ENCODE peak calls at places on chromosomes 16 and 17, in nine cellular contexts. V, I, E, A, G, Y, X, N and W are unnamed samples.

GRCh38 chr16:83781-84615 is 6.0 kb downstream of the MPG start:
- DNase-seq in I (no peak), X (peak; percentile 77), A (no peak), Y (no peak), N (no peak), V (no peak), E (no peak), G (no peak), W (no peak)

GRCh38 chr17:6018788-6019187 is 51.4 kb upstream of the WSCD1 start:
- DNase-seq in G (no peak), X (no peak), A (no peak), I (no peak), V (no peak), Y (no peak), N (no peak), E (no peak), W (no peak)

GRCh38 chr17:7438050-7438614 is 1.2 kb upstream of the FGF11 start:
- DNase-seq in G (peak; percentile 42), N (no peak), I (peak; percentile 52), V (peak; percentile 20), X (peak; percentile 93), A (no peak), Y (no peak), E (no peak), W (peak; percentile 69)

GRCh38 chr17:30318190-30318589 is 15.7 kb downstream of the TMIGD1 start:
- DNase-seq in G (no peak), I (no peak), Y (no peak), V (no peak), A (no peak), N (peak; percentile 11), X (no peak), E (no peak), W (no peak)

GRCh38 chr16:18788828-18789514 is 1.2 kb downstream of the RPS15A start:
- DNase-seq in E (no peak), G (no peak), I (no peak), X (no peak), Y (no peak), A (no peak), V (no peak), N (no peak), W (no peak)

GRCh38 chr17:40311575-40311974 is 2.6 kb downstream of the RARA start:
- DNase-seq in V (peak; percentile 71), E (no peak), N (no peak), G (no peak), I (peak; percentile 19), Y (no peak), X (no peak), A (no peak), W (no peak)

GRCh38 chr17:8855477-8856204 is 11.8 kb downstream of the PIK3R6 start:
- DNase-seq in V (no peak), I (peak; percentile 51), Y (no peak), G (no peak), A (no peak), E (no peak), X (no peak), N (no peak), W (peak; percentile 50)

GRCh38 chr16:71295950-71296349 is 6.7 kb upstream of the CMTR2 start:
- DNase-seq in A (no peak), X (no peak), I (no peak), Y (no peak), V (no peak), E (no peak), N (no peak), G (no peak), W (no peak)

GRCh38 chr16:6611535-6611934 is 721.1 kb upstream of the RBFOX1 start:
- DNase-seq in Y (no peak), V (no peak), N (no peak), E (no peak), G (no peak), I (no peak), A (no peak), X (no peak), W (no peak)

GRCh38 chr17:6558932-6559752 is 2.8 kb upstream of the PITPNM3 start:
- DNase-seq in V (no peak), N (no peak), G (no peak), I (no peak), Y (no peak), E (no peak), A (no peak), X (peak; percentile 56), W (no peak)

GRCh38 chr16:84356591-84357116 is 11.7 kb upstream of the ATP2C2 start:
- DNase-seq in I (no peak), G (no peak), X (no peak), A (no peak), V (no peak), N (no peak), Y (no peak), E (peak; percentile 58), W (no peak)